ENCODE peak calls at places on chromosome 19, in four cellular contexts. F is RWPE1, K is left ventricle myocardium superior, I is thoracic aorta. R is an unnamed sample.

GRCh38 chr19:45103625-45104319 is 10.8 kb downstream of the PPP1R37 start:
- DNase-seq in F (no peak), K (no peak), I (no peak), R (no peak)

GRCh38 chr19:7994923-7995682 is 10.3 kb downstream of the ELAVL1 start:
- DNase-seq in F (no peak), K (no peak), I (no peak), R (no peak)

GRCh38 chr19:590750-591098 is 1.0 kb downstream of the HCN2 start:
- DNase-seq in F (no peak), K (no peak), I (no peak), R (no peak)

GRCh38 chr19:49894879-49895565 is 1.7 kb downstream of the IL4I1 start:
- DNase-seq in F (no peak), K (no peak), I (no peak), R (no peak)

GRCh38 chr19:55472463-55472862 is 4.0 kb upstream of the ZNF628 start:
- DNase-seq in F (peak), K (no peak), I (no peak), R (no peak)

GRCh38 chr19:35784401-35785086 is 9.2 kb downstream of the ARHGAP33 start:
- DNase-seq in F (no peak), K (no peak), I (no peak), R (no peak)

GRCh38 chr19:47152632-47153031 is 22.0 kb downstream of the SAE1 start:
- DNase-seq in F (peak), K (no peak), I (no peak), R (no peak)

GRCh38 chr19:14030997-14031718 is 404 bp upstream of the IL27RA start:
- DNase-seq in F (no peak), K (peak), I (no peak), R (no peak)

GRCh38 chr19:19083413-19084178 is 19.8 kb downstream of the SLC25A42 start:
- DNase-seq in F (no peak), K (peak), I (no peak), R (no peak)

GRCh38 chr19:7898967-7899366 is 4.7 kb upstream of the MAP2K7 start:
- DNase-seq in F (no peak), K (no peak), I (no peak), R (no peak)

GRCh38 chr19:6067975-6068374 is 42.3 kb downstream of the RFX2 start:
- DNase-seq in F (no peak), K (no peak), I (no peak), R (no peak)

GRCh38 chr19:31882709-31883108 is 462.7 kb upstream of the ZNF507 start:
- DNase-seq in F (no peak), K (no peak), I (no peak), R (no peak)

GRCh38 chr19:55088021-55088451 is 12.4 kb downstream of the EPS8L1 start:
- DNase-seq in F (no peak), K (no peak), I (no peak), R (no peak)

GRCh38 chr19:30640266-30640965 is 268.2 kb downstream of the ZNF536 start:
- DNase-seq in F (no peak), K (no peak), I (no peak), R (no peak)

GRCh38 chr19:2455481-2456300 is 1.1 kb downstream of the LMNB2 start:
- DNase-seq in F (peak), K (peak), I (no peak), R (peak)

GRCh38 chr19:11480927-11481776 is at the start of gene ELAVL3:
- DNase-seq in F (no peak), K (no peak), I (no peak), R (no peak)

GRCh38 chr19:54420383-54421168 is 5.3 kb downstream of the TTYH1 start:
- DNase-seq in F (no peak), K (peak), I (no peak), R (peak)

GRCh38 chr19:18023596-18024212 is 15.7 kb downstream of the ARRDC2 start:
- DNase-seq in F (no peak), K (peak), I (no peak), R (peak)

GRCh38 chr19:55241935-55242464 is 13.4 kb upstream of the TMEM86B start:
- DNase-seq in F (no peak), K (peak), I (no peak), R (no peak)

R was measured in right cardiac atrium.